ENCODE peak calls at places on chromosomes 16 and 17, in five cellular contexts. One of them, this sample, is unnamed.

GRCh38 chr16:30533748-30534367 is 800 bp downstream of the ZNF747 start:
- DNase-seq in sciatic nerve: no peak
- DNase-seq in NCI-H1105: no peak
- DNase-seq in MV-4-11: no peak
- DNase-seq in cardiac fibroblast: no peak
- DNase-seq in this sample: no peak

GRCh38 chr16:2163211-2163881 is 7.8 kb downstream of the TRAF7 start:
- DNase-seq in sciatic nerve: no peak
- DNase-seq in MV-4-11: no peak
- DNase-seq in cardiac fibroblast: no peak
- DNase-seq in NCI-H1105: no peak
- DNase-seq in this sample: no peak

GRCh38 chr16:85337910-85338637 is 225.8 kb upstream of the CIBAR2 start:
- DNase-seq in sciatic nerve: no peak
- DNase-seq in cardiac fibroblast: no peak
- DNase-seq in NCI-H1105: no peak
- DNase-seq in MV-4-11: no peak
- DNase-seq in this sample: no peak

GRCh38 chr16:53054670-53055485 is at the start of gene CHD9:
- DNase-seq in sciatic nerve: peak; percentile 89
- DNase-seq in MV-4-11: peak; percentile 82
- DNase-seq in cardiac fibroblast: peak; percentile 91
- DNase-seq in NCI-H1105: peak; percentile 90
- DNase-seq in this sample: peak; percentile 94

GRCh38 chr17:66715745-66716156 is 119.2 kb upstream of the CACNG5 start:
- DNase-seq in sciatic nerve: no peak
- DNase-seq in MV-4-11: peak; percentile 32
- DNase-seq in cardiac fibroblast: peak; percentile 76
- DNase-seq in NCI-H1105: peak; percentile 60
- DNase-seq in this sample: peak; percentile 73

GRCh38 chr17:79340286-79340685 is 265.7 kb downstream of the ENGASE start:
- DNase-seq in sciatic nerve: no peak
- DNase-seq in MV-4-11: no peak
- DNase-seq in cardiac fibroblast: no peak
- DNase-seq in NCI-H1105: no peak
- DNase-seq in this sample: no peak

GRCh38 chr16:85396879-85397871 is 215.9 kb upstream of the GSE1 start:
- DNase-seq in cardiac fibroblast: no peak
- DNase-seq in MV-4-11: no peak
- DNase-seq in sciatic nerve: peak; percentile 56
- DNase-seq in NCI-H1105: no peak
- DNase-seq in this sample: no peak

GRCh38 chr16:88927010-88927409 is 50.0 kb downstream of the CBFA2T3 start:
- DNase-seq in MV-4-11: no peak
- DNase-seq in cardiac fibroblast: no peak
- DNase-seq in NCI-H1105: no peak
- DNase-seq in sciatic nerve: no peak
- DNase-seq in this sample: no peak

GRCh38 chr16:67187175-67187900 is 2.6 kb downstream of the EXOC3L1 start:
- DNase-seq in NCI-H1105: no peak
- DNase-seq in sciatic nerve: no peak
- DNase-seq in cardiac fibroblast: no peak
- DNase-seq in MV-4-11: no peak
- DNase-seq in this sample: no peak

GRCh38 chr17:45286286-45286685 is 24.4 kb upstream of the SPATA32 start:
- DNase-seq in MV-4-11: no peak
- DNase-seq in sciatic nerve: no peak
- DNase-seq in cardiac fibroblast: no peak
- DNase-seq in NCI-H1105: no peak
- DNase-seq in this sample: no peak

GRCh38 chr16:57998484-57998883 is 2.0 kb downstream of the ZNF319 start:
- DNase-seq in sciatic nerve: no peak
- DNase-seq in MV-4-11: peak; percentile 90
- DNase-seq in NCI-H1105: no peak
- DNase-seq in cardiac fibroblast: peak; percentile 49
- DNase-seq in this sample: no peak

GRCh38 chr16:28219283-28219682 is 7.5 kb upstream of the XPO6 start:
- DNase-seq in cardiac fibroblast: no peak
- DNase-seq in NCI-H1105: no peak
- DNase-seq in MV-4-11: no peak
- DNase-seq in sciatic nerve: no peak
- DNase-seq in this sample: no peak

GRCh38 chr17:62098623-62099231 is 33.6 kb upstream of the MED13 start:
- DNase-seq in sciatic nerve: no peak
- DNase-seq in MV-4-11: no peak
- DNase-seq in cardiac fibroblast: no peak
- DNase-seq in NCI-H1105: no peak
- DNase-seq in this sample: no peak

GRCh38 chr17:27559996-27560481 is 70.9 kb upstream of the LGALS9 start:
- DNase-seq in sciatic nerve: peak; percentile 76
- DNase-seq in cardiac fibroblast: peak; percentile 98
- DNase-seq in NCI-H1105: peak; percentile 37
- DNase-seq in MV-4-11: no peak
- DNase-seq in this sample: peak; percentile 79

GRCh38 chr17:7141824-7142223 is 27.2 kb upstream of the ASGR2 start:
- DNase-seq in cardiac fibroblast: no peak
- DNase-seq in sciatic nerve: no peak
- DNase-seq in NCI-H1105: no peak
- DNase-seq in MV-4-11: no peak
- DNase-seq in this sample: no peak

GRCh38 chr17:27586203-27586701 is 44.7 kb upstream of the LGALS9 start:
- DNase-seq in sciatic nerve: no peak
- DNase-seq in MV-4-11: no peak
- DNase-seq in cardiac fibroblast: no peak
- DNase-seq in NCI-H1105: no peak
- DNase-seq in this sample: peak; percentile 88

GRCh38 chr17:77086433-77087010 is 54.2 kb upstream of the SEC14L1 start:
- DNase-seq in sciatic nerve: peak; percentile 91
- DNase-seq in cardiac fibroblast: peak; percentile 83
- DNase-seq in MV-4-11: peak; percentile 54
- DNase-seq in NCI-H1105: peak; percentile 68
- DNase-seq in this sample: peak; percentile 86

GRCh38 chr17:9472541-9472940 is 103.1 kb downstream of the STX8 start:
- DNase-seq in cardiac fibroblast: peak; percentile 4
- DNase-seq in sciatic nerve: no peak
- DNase-seq in NCI-H1105: no peak
- DNase-seq in MV-4-11: no peak
- DNase-seq in this sample: no peak

GRCh38 chr16:49755291-49755611 is 100.7 kb downstream of the ZNF423 start:
- DNase-seq in sciatic nerve: no peak
- DNase-seq in cardiac fibroblast: peak; percentile 65
- DNase-seq in NCI-H1105: no peak
- DNase-seq in MV-4-11: peak; percentile 3
- DNase-seq in this sample: peak; percentile 64

GRCh38 chr17:57626520-57627210 is 118.4 kb downstream of the CCDC182 start:
- DNase-seq in NCI-H1105: no peak
- DNase-seq in sciatic nerve: no peak
- DNase-seq in MV-4-11: no peak
- DNase-seq in cardiac fibroblast: no peak
- DNase-seq in this sample: no peak

GRCh38 chr17:49357516-49357915 is 4.5 kb downstream of the ZNF652 start:
- DNase-seq in MV-4-11: no peak
- DNase-seq in sciatic nerve: no peak
- DNase-seq in cardiac fibroblast: no peak
- DNase-seq in NCI-H1105: no peak
- DNase-seq in this sample: no peak

GRCh38 chr16:5056347-5056746 is 9.4 kb downstream of the C16orf89 start:
- DNase-seq in cardiac fibroblast: no peak
- DNase-seq in NCI-H1105: no peak
- DNase-seq in sciatic nerve: no peak
- DNase-seq in MV-4-11: peak; percentile 34
- DNase-seq in this sample: peak; percentile 47

GRCh38 chr16:81889896-81890634 is 111.0 kb downstream of the PLCG2 start:
- DNase-seq in MV-4-11: peak; percentile 49
- DNase-seq in cardiac fibroblast: peak; percentile 72
- DNase-seq in NCI-H1105: no peak
- DNase-seq in sciatic nerve: no peak
- DNase-seq in this sample: peak; percentile 88

GRCh38 chr17:80970044-80970761 is 21.4 kb upstream of the CHMP6 start:
- DNase-seq in sciatic nerve: no peak
- DNase-seq in MV-4-11: no peak
- DNase-seq in cardiac fibroblast: peak; percentile 40
- DNase-seq in NCI-H1105: no peak
- DNase-seq in this sample: peak; percentile 54

GRCh38 chr16:3171855-3172593 is 16.0 kb upstream of the OR1F1 start:
- DNase-seq in cardiac fibroblast: no peak
- DNase-seq in MV-4-11: no peak
- DNase-seq in sciatic nerve: no peak
- DNase-seq in NCI-H1105: no peak
- DNase-seq in this sample: no peak

GRCh38 chr17:16158721-16159120 is 56.6 kb downstream of the NCOR1 start:
- DNase-seq in NCI-H1105: no peak
- DNase-seq in sciatic nerve: no peak
- DNase-seq in MV-4-11: no peak
- DNase-seq in cardiac fibroblast: peak; percentile 11
- DNase-seq in this sample: no peak

GRCh38 chr17:64786337-64786736 is 124.2 kb upstream of the SMURF2 start:
- DNase-seq in cardiac fibroblast: no peak
- DNase-seq in NCI-H1105: no peak
- DNase-seq in sciatic nerve: peak; percentile 44
- DNase-seq in MV-4-11: no peak
- DNase-seq in this sample: no peak